ENCODE peak calls at places on chromosomes 1 and 21, in five cellular contexts. V, M, C, O and I are unnamed samples.

GRCh38 chr1:65209005-65209885 is 61.2 kb downstream of the AK4 start:
- DNase-seq in C (no peak), O (peak), V (peak), M (no peak), I (peak)

GRCh38 chr1:2258996-2259395 is 30.9 kb downstream of the SKI start:
- DNase-seq in V (no peak), C (no peak), M (no peak), O (no peak), I (no peak)

GRCh38 chr1:18948913-18949688 is 7.4 kb downstream of the IFFO2 start:
- DNase-seq in O (no peak), C (no peak), V (peak), M (no peak), I (no peak)

GRCh38 chr1:1050577-1051052 is 23.5 kb downstream of the RNF223 start:
- DNase-seq in M (no peak), V (no peak), C (no peak), O (no peak), I (no peak)

GRCh38 chr1:229204863-229205777 is 65.8 kb upstream of the RAB4A start:
- DNase-seq in O (no peak), C (no peak), V (no peak), M (no peak), I (peak)

GRCh38 chr1:247337961-247338360 is 6.3 kb upstream of the ZNF496 start:
- DNase-seq in O (no peak), M (no peak), V (no peak), C (no peak), I (no peak)

GRCh38 chr21:19935459-19935858 is 1062.8 kb upstream of the NCAM2 start:
- DNase-seq in C (no peak), O (no peak), M (no peak), V (no peak), I (no peak)

GRCh38 chr1:201295346-201295745 is 12.0 kb downstream of the PKP1 start:
- DNase-seq in V (no peak), C (no peak), M (no peak), O (no peak), I (no peak)

GRCh38 chr1:41030872-41031616 is 9.5 kb upstream of the SLFNL1 start:
- DNase-seq in M (no peak), V (peak), O (no peak), C (no peak), I (no peak)

GRCh38 chr1:151610142-151610541 is 1.7 kb upstream of the SNX27 start:
- DNase-seq in O (no peak), C (no peak), M (no peak), V (no peak), I (no peak)
- TF ChIP-seq JUND in O (no peak), C (no peak), M (no peak), V (no peak), I (no peak)

GRCh38 chr21:38306407-38306806 is 49.6 kb downstream of the KCNJ15 start:
- DNase-seq in O (no peak), M (no peak), V (no peak), C (no peak), I (no peak)

GRCh38 chr21:38303300-38303699 is 46.5 kb downstream of the KCNJ15 start:
- DNase-seq in M (no peak), V (no peak), O (no peak), C (no peak), I (no peak)

GRCh38 chr21:38308010-38308784 is 51.4 kb downstream of the KCNJ15 start:
- DNase-seq in C (no peak), V (no peak), M (no peak), O (no peak), I (no peak)

GRCh38 chr21:38308785-38309119 is 52.0 kb downstream of the KCNJ15 start:
- DNase-seq in O (no peak), M (no peak), V (no peak), C (no peak), I (no peak)

DNA sequence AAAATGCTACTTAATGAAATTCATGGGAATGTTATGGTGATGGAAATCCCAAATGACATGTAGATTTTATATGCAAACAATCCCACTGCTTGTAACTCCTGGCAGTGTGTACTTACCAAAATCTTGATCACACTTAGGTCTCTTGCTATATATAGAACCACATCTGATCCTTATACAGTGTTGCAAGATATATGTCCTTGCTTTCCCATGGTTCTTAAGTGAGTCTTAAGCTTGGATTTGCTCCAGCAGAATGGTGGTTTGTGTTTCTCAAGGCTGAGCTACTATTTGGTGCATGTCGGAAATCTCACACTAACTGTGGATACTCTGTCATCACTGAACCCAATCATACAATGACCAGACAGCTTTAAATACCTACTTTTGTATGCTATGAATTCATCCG is 50.0 kb downstream of the KCNJ15 start:
- DNase-seq in V (no peak), M (no peak), O (no peak), C (no peak), I (no peak)
- TF ChIP-seq JUND in V (no peak), M (no peak), O (no peak), C (no peak), I (no peak)

DNA sequence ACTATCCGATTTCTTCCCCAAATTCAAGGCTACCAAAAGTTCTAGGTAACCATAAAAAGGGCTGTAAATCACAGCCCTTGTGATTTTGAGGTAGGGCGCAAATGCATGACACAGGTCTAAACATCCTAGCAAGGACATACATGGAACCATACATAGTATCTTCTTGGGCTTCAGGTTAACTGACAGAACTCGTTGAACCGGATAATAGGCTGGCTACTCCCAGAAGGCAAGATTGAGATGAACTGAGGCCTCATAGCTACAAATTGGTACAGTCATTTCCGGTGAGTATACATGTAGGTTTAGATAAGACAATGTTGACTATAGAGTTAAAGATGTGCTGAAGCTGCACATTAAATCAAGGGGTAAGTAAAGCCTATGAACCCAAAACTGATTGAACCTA is 27.3 kb upstream of the TP53BP2 start:
- DNase-seq in V (no peak), O (no peak), M (no peak), C (no peak), I (peak)
- TF ChIP-seq JUND in V (no peak), O (no peak), M (no peak), C (no peak), I (peak)

GRCh38 chr1:6051423-6051822 is 5.7 kb downstream of the KCNAB2 start:
- DNase-seq in O (no peak), C (no peak), M (no peak), V (no peak), I (no peak)

GRCh38 chr1:6048179-6048867 is 2.6 kb downstream of the KCNAB2 start:
- DNase-seq in V (no peak), M (no peak), C (no peak), O (no peak), I (no peak)

GRCh38 chr1:6053206-6053546 is 7.5 kb downstream of the KCNAB2 start:
- DNase-seq in O (no peak), M (no peak), V (no peak), C (no peak), I (no peak)

GRCh38 chr1:6052543-6053205 is 7.0 kb downstream of the KCNAB2 start:
- DNase-seq in C (no peak), O (peak), M (peak), V (peak), I (peak)

DNA sequence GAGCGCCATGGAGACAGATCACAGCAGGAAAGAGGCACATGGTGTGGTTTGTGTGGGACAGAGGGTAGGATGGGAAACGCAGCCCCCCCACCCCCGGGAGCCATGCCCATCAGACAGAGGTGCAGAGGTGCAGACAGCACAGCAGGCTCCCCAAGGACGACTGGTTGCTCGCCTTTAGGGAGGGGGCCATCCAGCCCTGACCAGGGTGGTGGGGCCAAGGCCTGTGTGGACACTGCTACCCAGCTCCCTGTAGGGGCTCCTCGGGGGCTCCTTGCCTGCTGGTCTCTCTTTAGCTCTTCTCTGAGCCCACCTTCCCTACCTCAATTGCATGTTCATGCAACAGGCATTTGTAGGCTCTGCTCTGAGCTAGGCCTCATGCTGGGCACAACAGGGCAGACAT is 3.7 kb downstream of the KCNAB2 start:
- DNase-seq in O (no peak), V (no peak), M (no peak), C (no peak), I (no peak)
- TF ChIP-seq JUND in O (no peak), V (no peak), M (no peak), C (no peak), I (no peak)

GRCh38 chr21:45322960-45323461 is 35.3 kb upstream of the POFUT2 start:
- DNase-seq in O (no peak), C (no peak), V (no peak), M (no peak), I (peak)
- TF ChIP-seq JUND in O (no peak), C (no peak), V (no peak), M (no peak), I (no peak)